ENCODE peak calls at places on chromosomes 11 and 22, in four cellular contexts. C is pancreas, A is GM20000, B is astrocyte. M is an unnamed sample.

GRCh38 chr11:105825141-105825540 is 196.9 kb downstream of the MSANTD4 start:
- DNase-seq in B (no peak), C (no peak), A (no peak), M (no peak)

GRCh38 chr11:134904103-134904502 is 492.1 kb upstream of the B3GAT1 start:
- DNase-seq in B (no peak), C (no peak), A (no peak), M (no peak)

GRCh38 chr11:78223320-78223954 is 34.7 kb downstream of the USP35 start:
- DNase-seq in A (peak), B (no peak), C (no peak), M (no peak)

GRCh38 chr11:19844806-19845205 is 132.2 kb downstream of the NAV2 start:
- DNase-seq in B (no peak), A (no peak), C (no peak), M (no peak)

GRCh38 chr22:26170112-26170492 is 840 bp downstream of the SEZ6L start:
- DNase-seq in C (no peak), B (no peak), A (no peak), M (no peak)

GRCh38 chr11:65182258-65183170 is 786 bp downstream of the CAPN1 start:
- DNase-seq in B (no peak), A (peak), C (peak), M (peak)

GRCh38 chr22:47199261-47199948 is 437.0 kb downstream of the TBC1D22A start:
- DNase-seq in A (no peak), C (no peak), B (no peak), M (no peak)

GRCh38 chr11:931385-931784 is 5.7 kb downstream of the AP2A2 start:
- DNase-seq in A (no peak), B (no peak), C (no peak), M (no peak)

GRCh38 chr11:105298630-105299029 is 159.1 kb upstream of the CARD18 start:
- DNase-seq in C (no peak), B (peak), A (no peak), M (peak)

GRCh38 chr11:121757480-121758125 is 304.8 kb upstream of the SORL1-AS1 start:
- DNase-seq in B (no peak), C (no peak), A (no peak), M (no peak)
- TF ChIP-seq CTCF in B (no peak), C (no peak), A (no peak), M (no peak)

GRCh38 chr11:79439430-79439892 is 1.4 kb downstream of the TENM4 start:
- DNase-seq in C (no peak), B (peak), A (peak), M (peak)

GRCh38 chr11:79438631-79439429 is 2.0 kb downstream of the TENM4 start:
- DNase-seq in C (peak), A (peak), B (peak), M (no peak)

GRCh38 chr11:79439893-79440450 is 858 bp downstream of the TENM4 start:
- DNase-seq in C (peak), A (no peak), B (peak), M (no peak)

GRCh38 chr11:79441159-79441875 is 487 bp upstream of the TENM4 start:
- DNase-seq in C (no peak), B (peak), A (no peak), M (peak)

GRCh38 chr11:79440451-79441158 is at the start of gene TENM4:
- DNase-seq in B (peak), C (peak), A (peak), M (peak)
- TF ChIP-seq CTCF in B (peak), C (no peak), A (no peak), M (peak)

DNA sequence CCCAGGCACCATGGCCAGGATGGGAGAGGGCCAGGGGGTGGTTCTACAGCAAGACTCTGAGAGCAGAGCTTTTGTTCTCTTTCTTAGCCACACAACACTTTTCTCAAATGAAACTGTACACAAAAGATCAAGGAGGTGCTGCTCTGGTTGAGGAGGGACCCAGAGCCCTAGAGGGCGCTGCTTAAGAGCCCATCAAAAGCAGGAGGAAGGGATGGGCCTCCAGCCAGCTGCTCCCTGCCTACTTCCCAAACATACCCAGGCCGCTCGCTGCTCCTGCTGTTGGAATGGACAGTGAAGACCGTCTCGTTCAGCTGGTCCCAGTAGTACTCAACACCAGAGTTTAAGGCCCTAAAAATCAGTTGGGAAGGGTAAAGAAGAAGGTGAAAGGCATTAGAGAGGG is 18.4 kb upstream of the CHRM4 start:
- DNase-seq in B (no peak), A (no peak), C (no peak), M (no peak)
- TF ChIP-seq CTCF in B (peak), A (no peak), C (no peak), M (peak)

GRCh38 chr11:9662273-9662672 is 1.6 kb upstream of the SWAP70 start:
- DNase-seq in B (peak), C (no peak), A (peak), M (no peak)

GRCh38 chr11:9664276-9665171 is 647 bp downstream of the SWAP70 start:
- DNase-seq in C (peak), B (peak), A (peak), M (peak)

GRCh38 chr11:9657531-9657930 is 6.3 kb upstream of the SWAP70 start:
- DNase-seq in C (no peak), A (no peak), B (no peak), M (no peak)

GRCh38 chr11:9663699-9664275 is at the start of gene SWAP70:
- DNase-seq in B (peak), A (peak), C (peak), M (peak)

GRCh38 chr11:9660886-9661285 is 3.0 kb upstream of the SWAP70 start:
- DNase-seq in A (no peak), B (no peak), C (no peak), M (no peak)
- TF ChIP-seq CTCF in A (no peak), B (no peak), C (no peak), M (no peak)

DNA sequence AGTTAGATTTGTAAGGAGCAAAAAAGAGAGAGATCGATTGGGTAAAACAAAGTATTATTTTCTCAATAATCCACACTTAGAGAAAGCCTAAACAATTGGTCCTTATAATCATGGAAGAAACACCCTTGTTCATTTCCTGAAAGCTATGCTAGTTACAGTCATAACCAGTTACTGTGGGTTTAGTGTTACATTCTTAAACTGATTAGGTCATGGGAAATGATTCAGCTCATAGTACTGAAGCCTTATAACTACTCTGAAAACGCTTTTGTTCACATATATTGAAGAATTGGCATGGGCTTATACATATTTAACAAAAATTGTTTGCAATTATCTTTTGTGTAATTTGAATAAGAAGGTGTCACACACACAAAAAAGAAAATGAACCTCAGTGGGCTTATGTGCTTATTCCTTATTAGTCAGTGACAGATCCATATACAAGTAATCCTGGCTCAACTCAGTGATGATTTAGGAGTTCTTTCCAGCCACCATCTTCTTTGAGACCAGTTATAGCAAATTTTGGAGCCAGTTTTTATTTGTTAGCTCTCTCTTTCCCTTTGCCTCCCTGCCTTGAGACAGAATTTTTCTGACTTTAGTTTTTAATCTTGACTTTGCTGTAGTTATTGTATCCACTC is 198.5 kb upstream of the CTSC start:
- DNase-seq in B (peak), C (no peak), A (peak), M (peak)
- TF ChIP-seq CTCF in B (no peak), C (no peak), A (no peak), M (no peak)

DNA sequence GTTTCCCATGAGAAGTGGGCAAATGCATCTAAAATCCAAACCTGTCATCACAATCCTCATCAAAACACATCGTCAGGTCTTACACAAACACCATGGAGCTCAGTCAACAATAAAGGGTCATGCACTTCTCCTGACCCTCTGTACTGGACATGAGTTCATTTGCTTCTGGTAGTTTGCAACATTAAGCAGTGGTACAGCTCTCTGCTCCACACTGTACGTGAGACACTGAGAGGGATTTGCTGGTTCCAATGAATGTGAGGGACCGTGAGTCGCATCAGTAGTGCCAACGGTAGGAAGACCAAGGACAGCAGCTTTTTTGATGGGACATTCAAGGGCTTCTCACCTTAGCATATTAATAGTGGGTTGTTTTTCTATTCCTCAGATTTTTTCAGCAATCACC is 752.2 kb downstream of the OPCML start:
- DNase-seq in B (no peak), A (no peak), C (no peak), M (no peak)
- TF ChIP-seq CTCF in B (no peak), A (no peak), C (no peak), M (no peak)

DNA sequence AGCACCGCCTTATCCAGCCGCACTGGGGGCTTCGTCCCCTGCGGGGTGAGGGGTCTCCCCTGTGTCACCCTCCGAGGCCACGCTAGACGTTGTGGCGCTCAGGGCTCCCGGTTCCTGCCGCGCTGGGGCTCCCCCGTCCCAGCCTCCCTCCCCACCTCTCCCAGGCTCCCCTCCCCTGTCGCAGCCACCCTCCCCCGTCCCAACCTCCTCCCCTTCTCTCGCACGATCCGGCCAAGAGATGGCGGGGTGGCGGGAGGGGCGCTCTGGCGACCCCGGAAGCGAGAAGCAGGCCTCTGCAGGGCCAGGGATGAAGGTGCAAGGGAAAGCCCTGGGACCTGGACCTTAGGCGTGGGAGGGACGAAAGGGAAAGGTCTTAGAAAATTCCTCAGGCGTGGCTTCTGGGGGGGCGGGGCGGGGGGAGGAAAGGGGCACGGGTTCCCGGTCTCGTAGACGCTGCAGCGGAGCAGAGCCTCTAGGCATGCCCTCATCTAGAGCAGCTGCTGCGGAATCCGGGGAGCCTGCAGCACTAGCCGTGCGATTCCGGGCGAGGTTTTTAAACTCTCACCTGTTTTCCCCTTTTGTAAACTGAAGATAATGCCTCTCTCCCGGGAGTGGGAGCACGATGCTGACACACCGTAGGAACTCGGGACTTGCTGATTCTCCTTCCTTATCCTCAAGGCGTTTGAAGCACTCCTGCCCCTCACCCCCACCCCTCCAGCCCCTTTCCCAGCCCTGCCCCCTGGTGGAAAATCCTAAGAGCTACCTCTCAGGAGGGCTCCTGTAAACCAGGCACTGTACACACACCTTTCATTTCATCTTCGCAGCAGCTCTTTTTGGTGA is 14.4 kb downstream of the KCNJ5 start:
- DNase-seq in B (no peak), A (peak), C (no peak), M (peak)
- TF ChIP-seq CTCF in B (peak), A (no peak), C (peak), M (peak)